ENCODE peak calls at places on chromosomes 5 and 9, in eight cellular contexts. V is HAP-1; M is BE2C; R is CD8-positive, alpha-beta T cell; C is lower lobe of right lung; E is stomach; A is left lung; Z is mammary epithelial cell. L is an unnamed sample. For H3K4me1, the result is how much of the 10 kb centered on the place peaks cover.

GRCh38 chr5:65050140-65050539 is 281.4 kb downstream of the CWC27 start:
- DNase-seq in V (no peak), M (no peak), R (no peak), C (no peak), E (no peak), A (no peak), Z (no peak), L (no peak)

GRCh38 chr9:128155736-128156500 is 4.1 kb upstream of the BBLN start:
- DNase-seq in V (no peak), M (no peak), R (no peak), C (peak), E (no peak), A (no peak), Z (no peak), L (no peak)

GRCh38 chr5:168607946-168608345 is 28.8 kb upstream of the PANK3 start:
- DNase-seq in V (no peak), M (no peak), R (no peak), C (no peak), E (no peak), A (no peak), Z (no peak), L (no peak)

GRCh38 chr9:114616684-114617520 is 5.8 kb downstream of the TMEM268 start:
- DNase-seq in V (no peak), M (no peak), R (no peak), C (peak), E (peak), A (peak), Z (no peak), L (no peak)

GRCh38 chr9:114811301-114811700 is 5.5 kb upstream of the TNFSF15 start:
- DNase-seq in V (no peak), M (no peak), R (no peak), C (no peak), E (peak), A (no peak), Z (peak), L (no peak)

GRCh38 chr5:133552925-133553525 is 59.3 kb downstream of the FSTL4 start:
- DNase-seq in V (peak), M (peak), R (peak), C (peak), E (peak), A (peak), Z (peak), L (no peak)

GRCh38 chr5:160245506-160246100 is 16.3 kb downstream of the FABP6 start:
- DNase-seq in V (no peak), M (peak), R (no peak), C (no peak), E (no peak), A (no peak), Z (no peak), L (no peak)

GRCh38 chr9:101427337-101427736 is 8.2 kb downstream of the ALDOB start:
- DNase-seq in V (no peak), M (no peak), R (no peak), C (no peak), E (no peak), A (no peak), Z (no peak), L (no peak)

GRCh38 chr9:69484023-69484422 is 159.0 kb downstream of the ENTREP1 start:
- DNase-seq in V (no peak), M (no peak), R (no peak), C (no peak), E (no peak), A (no peak), Z (no peak), L (no peak)

GRCh38 chr9:70861797-70862196 is 259.6 kb downstream of the TRPM3 start:
- DNase-seq in V (no peak), M (no peak), R (no peak), C (no peak), E (no peak), A (no peak), Z (no peak), L (no peak)

GRCh38 chr5:98679963-98680362 is 93.5 kb upstream of the RGMB start:
- DNase-seq in V (no peak), M (no peak), R (no peak), C (no peak), E (no peak), A (no peak), Z (no peak), L (no peak)

GRCh38 chr5:91840412-91840811 is 457.3 kb upstream of the ARRDC3 start:
- DNase-seq in V (no peak), M (no peak), R (no peak), C (no peak), E (no peak), A (no peak), Z (no peak), L (no peak)

GRCh38 chr5:81783401-81783800 is 32.5 kb upstream of the SSBP2 start:
- DNase-seq in V (no peak), M (no peak), R (no peak), C (no peak), E (no peak), A (no peak), Z (no peak), L (no peak)

GRCh38 chr5:67372887-67373286 is 176.3 kb upstream of the CD180 start:
- DNase-seq in V (no peak), M (no peak), R (no peak), C (no peak), E (no peak), A (no peak), Z (no peak), L (no peak)

GRCh38 chr9:111857555-111858211 is 38.9 kb upstream of the UGCG start:
- DNase-seq in V (no peak), M (no peak), R (no peak), C (no peak), E (no peak), A (no peak), Z (peak), L (peak)

GRCh38 chr9:108645520-108645919 is 210.3 kb downstream of the ACTL7B start:
- DNase-seq in V (no peak), M (no peak), R (no peak), C (no peak), E (no peak), A (no peak), Z (peak), L (no peak)

GRCh38 chr9:89464991-89465390 is 32.9 kb downstream of the SEMA4D start:
- DNase-seq in V (no peak), M (no peak), R (no peak), C (no peak), E (no peak), A (no peak), Z (no peak), L (no peak)

GRCh38 chr5:39062104-39062503 is 12.1 kb downstream of the RICTOR start:
- DNase-seq in V (no peak), M (no peak), R (no peak), C (no peak), E (no peak), A (no peak), Z (no peak), L (no peak)

DNA sequence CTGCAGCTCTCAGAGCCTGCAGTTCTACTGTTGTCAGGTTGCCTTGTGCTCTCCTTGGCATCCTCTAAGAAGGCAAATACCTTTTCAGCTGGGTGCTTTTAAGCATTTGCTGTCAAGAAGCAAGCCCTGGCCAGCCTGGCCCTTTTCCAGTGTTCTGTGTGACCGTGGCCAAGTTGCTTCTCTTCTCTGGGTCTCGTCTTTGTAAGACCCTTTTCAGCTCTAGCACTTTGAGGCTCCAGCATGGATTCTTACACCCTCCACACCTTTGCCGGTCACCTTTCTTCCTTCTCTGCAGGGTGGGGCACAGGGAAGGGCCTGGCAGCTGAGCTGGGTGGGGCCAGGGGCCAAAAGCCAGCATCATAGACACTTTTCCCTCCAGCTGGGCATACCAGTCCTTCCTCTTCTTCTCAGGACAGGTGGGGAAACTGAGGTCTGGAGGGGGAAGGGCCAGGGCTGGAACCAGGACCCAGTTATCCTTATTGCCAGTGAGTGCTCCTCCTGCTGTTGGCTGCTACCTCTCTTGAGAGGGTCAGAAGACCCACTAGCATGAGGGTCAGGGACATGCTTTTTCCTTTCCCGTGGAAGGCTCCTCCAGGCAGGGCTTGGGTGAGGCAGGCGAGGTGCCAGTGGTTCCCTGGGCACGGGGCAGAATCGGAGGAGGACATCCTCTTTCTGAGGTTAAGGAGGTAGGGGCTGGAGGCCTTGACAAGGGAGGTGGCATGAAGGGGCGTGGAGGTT is 479 bp upstream of the NDST1 start:
- DNase-seq in V (no peak), M (no peak), R (no peak), C (no peak), E (peak), A (no peak), Z (no peak), L (no peak)
- H3K4me1 ChIP-seq in V (under half), M (under half), R (under half), C (half or more), E (half or more), A (half or more), Z (half or more), L (half or more)

GRCh38 chr5:80207832-80208231 is 48.0 kb downstream of the SERINC5 start:
- DNase-seq in V (no peak), M (no peak), R (no peak), C (no peak), E (no peak), A (no peak), Z (no peak), L (no peak)
- H3K4me1 ChIP-seq in V (under half), M (under half), R (half or more), C (under half), E (half or more), A (under half), Z (under half), L (under half)

GRCh38 chr5:151872701-151873100 is 52.0 kb downstream of the GLRA1 start:
- DNase-seq in V (no peak), M (no peak), R (no peak), C (no peak), E (no peak), A (no peak), Z (no peak), L (no peak)
- H3K4me1 ChIP-seq in V (under half), M (under half), R (under half), C (under half), E (under half), A (under half), Z (under half), L (under half)

DNA sequence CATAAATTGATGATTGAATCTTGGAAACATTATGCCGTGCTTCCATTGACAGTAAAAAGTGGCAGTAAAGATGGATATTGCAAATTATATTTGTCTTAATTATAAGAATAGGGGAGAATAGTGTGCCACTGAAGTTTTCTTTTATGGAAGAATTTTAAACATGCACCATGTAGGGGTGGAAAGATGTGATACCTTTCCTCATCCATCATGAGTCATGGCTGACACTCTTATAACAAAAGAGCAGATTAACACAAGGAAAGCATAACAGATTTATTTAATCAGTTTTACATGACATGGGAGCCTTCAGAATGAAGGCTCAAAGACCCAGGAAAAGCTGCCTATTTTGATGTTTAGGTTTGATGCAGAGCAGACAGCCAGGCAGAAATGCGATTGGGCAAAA is 2.4 kb upstream of the HEXB start:
- DNase-seq in V (no peak), M (no peak), R (no peak), C (no peak), E (no peak), A (no peak), Z (no peak), L (no peak)
- H3K4me1 ChIP-seq in V (under half), M (under half), R (under half), C (under half), E (under half), A (under half), Z (under half), L (under half)

DNA sequence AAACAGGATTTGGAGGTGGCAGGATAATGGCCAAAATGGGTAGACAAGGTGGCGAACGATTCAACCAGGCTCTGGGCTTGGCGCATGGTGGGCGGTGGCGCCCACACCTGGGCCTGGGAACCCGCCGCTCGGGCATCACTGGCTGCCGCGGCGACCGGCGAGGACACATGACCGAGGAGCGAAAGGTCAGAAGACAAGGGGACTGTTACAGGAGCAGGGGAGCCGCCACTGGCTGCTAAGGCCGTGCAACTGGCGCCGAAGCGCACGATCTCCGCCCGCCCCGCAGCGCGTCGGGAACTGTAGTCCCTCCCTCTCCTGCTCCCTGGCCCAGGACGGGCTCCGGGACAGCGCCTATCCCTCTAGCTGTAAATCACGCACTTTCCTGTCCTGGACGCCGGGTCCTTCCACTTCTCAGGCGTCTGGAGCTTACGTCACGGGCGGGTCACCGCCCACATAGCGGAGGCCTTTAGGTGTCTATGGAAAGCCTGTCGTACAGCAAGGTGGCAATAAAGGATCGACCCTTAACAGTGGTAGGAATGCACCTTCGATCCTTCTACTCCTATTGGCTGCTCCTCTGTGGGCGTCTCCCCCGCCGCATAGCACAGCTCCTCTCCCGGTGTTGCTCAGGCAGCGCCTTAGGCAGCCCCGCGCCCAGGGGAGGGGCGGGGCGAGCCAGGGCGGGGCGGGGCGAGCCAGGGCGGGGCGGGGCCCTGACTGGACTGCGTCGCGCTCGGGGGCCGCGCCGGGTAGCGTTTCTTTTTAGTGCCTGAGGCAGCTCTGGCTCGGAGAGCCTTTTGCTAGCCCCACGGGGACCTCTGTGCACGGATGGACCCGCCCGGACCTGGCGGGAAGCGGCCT is at the start of gene ICE1:
- DNase-seq in V (peak), M (peak), R (peak), C (peak), E (peak), A (peak), Z (peak), L (peak)
- H3K4me1 ChIP-seq in V (under half), M (under half), R (under half), C (under half), E (half or more), A (under half), Z (under half), L (under half)

GRCh38 chr9:134336924-134337323 is 10.7 kb downstream of the RXRA start:
- DNase-seq in V (no peak), M (no peak), R (no peak), C (no peak), E (no peak), A (no peak), Z (no peak), L (no peak)
- H3K4me1 ChIP-seq in V (under half), M (under half), R (under half), C (half or more), E (half or more), A (half or more), Z (under half), L (under half)

DNA sequence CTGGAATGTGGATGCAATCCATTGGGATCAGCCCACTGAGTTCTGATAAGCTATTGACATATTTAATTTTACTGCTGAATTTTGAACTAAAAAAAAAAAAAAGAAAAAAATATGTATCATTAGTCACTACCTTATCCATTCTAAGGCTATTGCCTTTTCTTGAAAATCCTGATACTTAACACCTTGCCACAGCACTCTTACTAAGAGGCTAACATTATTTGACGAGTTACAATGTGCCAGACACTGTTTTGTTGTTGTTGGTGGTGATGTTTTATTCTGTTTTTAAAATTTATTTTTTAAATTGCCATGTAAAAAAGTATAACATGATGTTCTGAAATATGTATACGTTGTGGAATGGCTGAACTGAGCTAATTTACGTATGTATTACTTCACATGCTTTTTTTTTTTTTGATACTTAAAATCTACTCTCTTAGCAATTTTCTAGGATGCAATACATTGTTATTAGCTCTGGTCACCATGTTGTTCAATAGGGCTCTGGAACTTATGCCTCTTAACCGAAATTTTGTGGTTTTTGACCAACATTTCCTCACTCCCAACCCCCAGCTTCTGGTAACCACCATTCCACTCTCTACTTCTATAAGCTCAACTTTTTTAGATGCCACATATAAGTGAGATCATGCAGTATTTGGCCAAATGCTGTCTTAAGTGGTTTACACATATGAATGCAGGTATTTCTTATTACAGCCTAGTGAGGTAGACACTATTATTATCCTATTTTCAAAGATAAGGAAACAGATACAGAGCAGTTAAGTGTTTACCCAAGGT is 134.8 kb upstream of the PCA3 start:
- DNase-seq in V (no peak), M (no peak), R (no peak), C (no peak), E (no peak), A (no peak), Z (no peak), L (no peak)
- H3K4me1 ChIP-seq in V (under half), M (under half), R (under half), C (under half), E (half or more), A (under half), Z (under half), L (under half)

GRCh38 chr5:138096997-138097828 is 13.4 kb downstream of the WNT8A start:
- DNase-seq in V (no peak), M (no peak), R (no peak), C (no peak), E (no peak), A (no peak), Z (peak), L (no peak)

GRCh38 chr5:138103321-138103637 is 19.4 kb downstream of the WNT8A start:
- DNase-seq in V (no peak), M (no peak), R (no peak), C (no peak), E (no peak), A (no peak), Z (no peak), L (no peak)

GRCh38 chr5:138105709-138106108 is 21.9 kb downstream of the WNT8A start:
- DNase-seq in V (no peak), M (no peak), R (no peak), C (no peak), E (no peak), A (no peak), Z (no peak), L (no peak)

GRCh38 chr5:138107213-138107612 is 23.4 kb downstream of the WNT8A start:
- DNase-seq in V (no peak), M (no peak), R (no peak), C (no peak), E (no peak), A (no peak), Z (no peak), L (no peak)

DNA sequence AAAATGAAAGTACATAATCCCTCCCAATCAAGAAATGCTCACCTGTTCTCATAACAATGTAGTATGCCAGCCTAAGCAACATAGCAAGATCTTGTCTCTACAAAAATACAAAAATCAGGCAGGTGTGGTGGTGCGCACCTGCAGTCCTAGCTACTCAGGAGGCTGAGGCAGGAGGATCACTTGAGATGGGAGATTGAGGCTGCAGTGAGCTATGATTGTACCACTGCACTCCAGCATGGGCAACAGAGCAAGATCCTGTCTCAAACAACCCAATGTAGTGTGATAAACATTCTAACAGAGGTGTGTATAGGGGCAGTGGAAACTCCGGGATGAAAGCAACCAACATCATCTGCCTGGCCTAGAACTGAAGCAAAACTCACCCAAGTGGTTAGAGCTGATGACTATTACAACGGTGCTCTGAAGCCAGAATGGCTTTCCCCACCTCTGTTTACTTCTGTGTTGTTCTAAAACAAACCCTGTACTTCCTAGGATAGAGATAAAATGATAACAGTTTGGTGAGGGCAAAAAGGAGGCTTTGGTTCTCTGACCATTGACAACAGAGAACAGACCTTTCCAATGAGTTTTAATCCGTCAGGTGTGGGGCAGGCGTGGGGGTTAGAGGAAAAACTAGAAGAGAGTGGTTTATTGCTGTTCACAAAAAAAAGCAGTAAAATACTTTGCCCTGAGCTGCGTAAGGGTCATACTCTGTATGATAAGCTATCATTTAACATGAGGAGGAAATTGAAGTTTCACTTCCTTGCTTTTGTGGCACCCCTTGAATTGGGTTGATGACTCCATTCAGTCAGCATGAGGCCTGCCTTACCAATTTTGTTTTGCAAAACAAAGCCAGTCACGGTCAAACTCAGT is 18.9 kb downstream of the WNT8A start:
- DNase-seq in V (no peak), M (no peak), R (no peak), C (no peak), E (no peak), A (no peak), Z (no peak), L (no peak)
- H3K4me1 ChIP-seq in V (under half), M (under half), R (under half), C (under half), E (under half), A (under half), Z (under half), L (under half)